ENCODE peak calls at places on chromosomes 11 and 22, in nine cellular contexts. B is Peyer's patch; H is lower lobe of right lung; J is small intestine; T is right cardiac atrium; N is heart right ventricle; W is body of pancreas; I is effector memory CD4-positive, alpha-beta T cell; V is psoas muscle. D is an unnamed sample. For H3K9me3, the result is how much of the 10 kb centered on the place peaks cover.

GRCh38 chr22:31734512-31734911 is 15.4 kb downstream of the PRR14L start:
- DNase-seq in B (no peak), H (no peak), J (peak), T (no peak), N (no peak), W (no peak), I (no peak), V (no peak), D (peak)

GRCh38 chr22:32546480-32546879 is 71.9 kb downstream of the FBXO7 start:
- DNase-seq in B (no peak), H (no peak), J (no peak), T (peak), N (no peak), W (no peak), I (no peak), V (no peak), D (peak)

GRCh38 chr22:17268501-17269223 is 49.4 kb upstream of the ADA2 start:
- DNase-seq in B (no peak), H (no peak), J (no peak), T (no peak), N (no peak), W (no peak), I (no peak), V (no peak), D (no peak)

GRCh38 chr22:19178065-19178658 is 374 bp downstream of the SLC25A1 start:
- DNase-seq in B (peak), H (peak), J (peak), T (peak), N (no peak), W (peak), I (peak), V (no peak), D (peak)

GRCh38 chr22:44705022-44705297 is 3.0 kb downstream of the PRR5 start:
- DNase-seq in B (no peak), H (no peak), J (no peak), T (no peak), N (no peak), W (no peak), I (no peak), V (no peak), D (no peak)

GRCh38 chr11:59801981-59802638 is 8.5 kb downstream of the MRPL16 start:
- DNase-seq in B (no peak), H (no peak), J (no peak), T (peak), N (peak), W (no peak), I (no peak), V (no peak), D (peak)

GRCh38 chr11:129167315-129167714 is 24.8 kb downstream of the ARHGAP32 start:
- DNase-seq in B (no peak), H (no peak), J (no peak), T (no peak), N (no peak), W (no peak), I (no peak), V (no peak), D (peak)

GRCh38 chr22:24216541-24217209 is 28.2 kb downstream of the GGT5 start:
- DNase-seq in B (no peak), H (no peak), J (no peak), T (no peak), N (no peak), W (no peak), I (no peak), V (no peak), D (no peak)

GRCh38 chr11:63536669-63537292 is at the start of gene PLAAT4:
- DNase-seq in B (peak), H (no peak), J (peak), T (no peak), N (peak), W (peak), I (no peak), V (peak), D (peak)

GRCh38 chr11:11584446-11584810 is 37.4 kb downstream of the GALNT18 start:
- DNase-seq in B (no peak), H (no peak), J (no peak), T (no peak), N (no peak), W (no peak), I (no peak), V (no peak), D (peak)

GRCh38 chr22:23531966-23532735 is 47.9 kb downstream of the IGLL1 start:
- DNase-seq in B (no peak), H (peak), J (no peak), T (no peak), N (no peak), W (no peak), I (no peak), V (no peak), D (no peak)

GRCh38 chr11:38356255-38356654 is 1758.2 kb upstream of the RAG2 start:
- DNase-seq in B (no peak), H (no peak), J (no peak), T (no peak), N (no peak), W (no peak), I (no peak), V (no peak), D (no peak)

GRCh38 chr11:75140269-75141138 is 10.4 kb upstream of the SLCO2B1 start:
- DNase-seq in B (peak), H (peak), J (peak), T (peak), N (peak), W (peak), I (peak), V (peak), D (peak)

GRCh38 chr11:27933992-27934829 is 173.7 kb downstream of the KIF18A start:
- DNase-seq in B (no peak), H (no peak), J (no peak), T (no peak), N (no peak), W (no peak), I (no peak), V (no peak), D (peak)

GRCh38 chr11:79437981-79438630 is 2.7 kb downstream of the TENM4 start:
- DNase-seq in B (no peak), H (no peak), J (no peak), T (no peak), N (no peak), W (no peak), I (no peak), V (no peak), D (peak)

GRCh38 chr22:29914991-29915390 is 32.0 kb downstream of the MTMR3 start:
- DNase-seq in B (no peak), H (no peak), J (no peak), T (no peak), N (no peak), W (no peak), I (no peak), V (no peak), D (no peak)

GRCh38 chr22:25111579-25112517 is 87.8 kb upstream of the CRYBB3 start:
- DNase-seq in B (no peak), H (peak), J (peak), T (peak), N (no peak), W (peak), I (no peak), V (peak), D (peak)

GRCh38 chr11:126679033-126679432 is 321.5 kb downstream of the KIRREL3 start:
- DNase-seq in B (no peak), H (no peak), J (no peak), T (no peak), N (no peak), W (no peak), I (no peak), V (no peak), D (no peak)

GRCh38 chr11:8059571-8060011 is 21.4 kb upstream of the TUB start:
- DNase-seq in B (no peak), H (no peak), J (no peak), T (no peak), N (no peak), W (no peak), I (no peak), V (no peak), D (no peak)

GRCh38 chr11:122202951-122203456 is 87.0 kb upstream of the BLID start:
- DNase-seq in B (no peak), H (peak), J (peak), T (peak), N (peak), W (peak), I (no peak), V (peak), D (peak)

GRCh38 chr22:49497266-49497665 is 330.4 kb downstream of the BRD1 start:
- DNase-seq in B (no peak), H (no peak), J (no peak), T (no peak), N (no peak), W (no peak), I (no peak), V (no peak), D (no peak)

GRCh38 chr11:15629690-15630321 is 515.1 kb downstream of the INSC start:
- DNase-seq in B (no peak), H (peak), J (peak), T (peak), N (no peak), W (peak), I (no peak), V (no peak), D (no peak)

GRCh38 chr11:111540114-111540920 is at the start of gene LAYN:
- DNase-seq in B (peak), H (peak), J (no peak), T (peak), N (peak), W (peak), I (no peak), V (peak), D (peak)

GRCh38 chr11:132595711-132596111 is 936.6 kb downstream of the OPCML start:
- DNase-seq in B (no peak), H (no peak), J (no peak), T (no peak), N (no peak), W (no peak), I (no peak), V (no peak), D (no peak)
- H3K9me3 ChIP-seq in B (under half), H (under half), J (under half), T (under half), N (under half), W (under half), I (under half), V (under half), D (under half)

GRCh38 chr22:27306771-27307170 is 494.8 kb downstream of the MN1 start:
- DNase-seq in B (no peak), H (no peak), J (peak), T (no peak), N (no peak), W (no peak), I (no peak), V (no peak), D (no peak)
- H3K4me3 ChIP-seq in B (no peak), H (no peak), J (no peak), T (no peak), N (no peak), W (no peak), I (no peak), V (no peak), D (no peak)

GRCh38 chr11:36071917-36072500 is 128.1 kb downstream of the LDLRAD3 start:
- DNase-seq in B (no peak), H (no peak), J (no peak), T (no peak), N (no peak), W (no peak), I (no peak), V (no peak), D (no peak)
- H3K9me3 ChIP-seq in B (under half), H (under half), J (under half), T (under half), N (under half), W (under half), I (under half), V (under half), D (under half)

DNA sequence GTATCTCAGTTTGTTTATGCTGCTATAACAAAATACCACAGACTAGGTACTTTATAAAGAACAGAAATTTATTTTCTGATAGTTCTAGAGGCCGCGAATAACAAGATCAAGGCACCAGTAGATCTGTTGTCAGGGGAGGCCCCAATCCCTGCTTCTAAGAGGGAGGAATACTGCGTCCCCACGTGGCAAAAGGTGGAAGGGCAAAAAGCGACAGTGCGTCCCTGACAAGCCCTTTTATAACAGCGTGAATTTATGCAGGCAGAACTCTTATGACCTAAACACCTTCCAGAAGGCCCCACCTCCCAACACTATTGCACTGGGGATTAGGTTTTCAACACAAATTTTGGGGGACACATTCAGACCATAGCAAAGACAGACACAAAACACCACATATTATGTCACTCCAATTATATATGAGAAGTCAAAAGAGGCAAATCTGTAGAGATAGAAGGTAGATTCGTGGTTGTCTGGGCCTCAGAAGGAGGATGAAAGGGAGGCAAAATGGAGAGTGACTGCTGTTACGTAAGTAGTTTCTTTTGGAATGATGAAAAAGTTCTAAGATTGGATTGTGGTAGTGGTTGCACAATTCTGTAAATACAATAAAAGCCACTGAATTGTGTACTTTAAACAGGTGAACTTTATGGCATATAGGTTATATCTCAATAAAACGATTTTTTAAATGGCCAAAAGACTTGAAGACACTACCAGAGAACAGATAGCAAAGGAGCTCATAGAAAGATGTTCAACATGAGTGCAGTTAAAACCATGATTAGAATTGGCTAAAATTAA is 30.1 kb upstream of the TNRC6B start:
- DNase-seq in B (no peak), H (no peak), J (no peak), T (no peak), N (no peak), W (no peak), I (no peak), V (no peak), D (no peak)
- H3K4me3 ChIP-seq in B (no peak), H (no peak), J (no peak), T (no peak), N (no peak), W (no peak), I (no peak), V (no peak), D (no peak)

GRCh38 chr22:47276219-47276843 is 513.9 kb downstream of the TBC1D22A start:
- DNase-seq in B (no peak), H (no peak), J (no peak), T (no peak), N (no peak), W (no peak), I (no peak), V (no peak), D (no peak)

GRCh38 chr22:47277511-47277910 is 515.1 kb downstream of the TBC1D22A start:
- DNase-seq in B (no peak), H (no peak), J (no peak), T (no peak), N (no peak), W (no peak), I (no peak), V (no peak), D (no peak)

GRCh38 chr22:47278655-47279054 is 516.2 kb downstream of the TBC1D22A start:
- DNase-seq in B (no peak), H (no peak), J (no peak), T (peak), N (no peak), W (no peak), I (no peak), V (no peak), D (no peak)

GRCh38 chr22:47275479-47276218 is 513.2 kb downstream of the TBC1D22A start:
- DNase-seq in B (no peak), H (no peak), J (no peak), T (no peak), N (no peak), W (no peak), I (no peak), V (no peak), D (no peak)

GRCh38 chr22:47277001-47277400 is 514.6 kb downstream of the TBC1D22A start:
- DNase-seq in B (no peak), H (no peak), J (no peak), T (no peak), N (no peak), W (no peak), I (no peak), V (no peak), D (no peak)
- H3K9me3 ChIP-seq in B (under half), H (under half), J (under half), T (under half), N (under half), W (under half), I (under half), V (under half), D (under half)

D was measured in GM23248.